ENCODE peak calls at places on chromosomes 7 and 10, in six cellular contexts. M, I, D, R, Q and H are unnamed samples.

GRCh38 chr10:76082956-76083355 is 651.5 kb downstream of the LRMDA start:
- DNase-seq in M (no peak), R (no peak), D (no peak), Q (no peak), I (peak; percentile 24), H (peak; percentile 17)

GRCh38 chr7:68925241-68925640 is 673.0 kb upstream of the AUTS2 start:
- DNase-seq in D (no peak), M (no peak), R (no peak), Q (no peak), I (no peak), H (no peak)

GRCh38 chr7:94656925-94657731 is 1.2 kb upstream of the SGCE start:
- DNase-seq in Q (peak; percentile 55), M (no peak), R (peak; percentile 5), I (no peak), D (no peak), H (peak; percentile 8)

GRCh38 chr10:1094112-1095057 is 38.2 kb downstream of the WDR37 start:
- DNase-seq in I (no peak), D (no peak), M (peak; percentile 3), R (no peak), Q (no peak), H (no peak)

GRCh38 chr10:99964791-99965190 is 45.0 kb downstream of the DNMBP start:
- DNase-seq in M (no peak), Q (peak; percentile 74), D (no peak), I (no peak), R (no peak), H (no peak)

GRCh38 chr7:117435475-117436043 is 8.3 kb upstream of the ASZ1 start:
- DNase-seq in M (peak; percentile 73), Q (no peak), D (no peak), I (no peak), R (no peak), H (no peak)

GRCh38 chr7:157549612-157550299 is 213.0 kb downstream of the DNAJB6 start:
- DNase-seq in R (no peak), D (no peak), M (no peak), I (no peak), Q (no peak), H (peak; percentile 52)

GRCh38 chr7:38975944-38976392 is 1.7 kb upstream of the POU6F2 start:
- DNase-seq in R (no peak), I (no peak), Q (no peak), D (no peak), M (no peak), H (no peak)

GRCh38 chr10:100996678-100997363 is 2.8 kb upstream of the LZTS2 start:
- DNase-seq in M (no peak), D (no peak), I (peak; percentile 57), Q (no peak), R (peak; percentile 39), H (peak; percentile 63)

GRCh38 chr10:130456616-130457015 is 320.4 kb downstream of the GLRX3 start:
- DNase-seq in I (no peak), D (no peak), Q (no peak), M (no peak), R (no peak), H (no peak)

GRCh38 chr7:33932221-33932620 is 26.9 kb downstream of the BMPER start:
- DNase-seq in D (no peak), I (no peak), R (no peak), Q (peak; percentile 6), M (no peak), H (no peak)
- H3K4me3 ChIP-seq in D (no peak overlapping the region), I (no peak overlapping the region), R (no peak overlapping the region), Q (peak overlapping the region; percentile 17), M (no peak overlapping the region), H (no peak overlapping the region)

GRCh38 chr10:42646692-42647640 is 8.6 kb upstream of the ZNF33B start:
- DNase-seq in Q (no peak), M (no peak), I (no peak), R (peak; percentile 93), D (no peak), H (no peak)

GRCh38 chr10:42646214-42646613 is 7.8 kb upstream of the ZNF33B start:
- DNase-seq in M (no peak), I (no peak), D (no peak), R (no peak), Q (no peak), H (no peak)

GRCh38 chr10:42648512-42648911 is 10.1 kb upstream of the ZNF33B start:
- DNase-seq in D (no peak), R (no peak), I (no peak), M (no peak), Q (no peak), H (no peak)

GRCh38 chr10:42640610-42641229 is 2.4 kb upstream of the ZNF33B start:
- DNase-seq in I (no peak), Q (no peak), D (no peak), M (no peak), R (no peak), H (no peak)

DNA sequence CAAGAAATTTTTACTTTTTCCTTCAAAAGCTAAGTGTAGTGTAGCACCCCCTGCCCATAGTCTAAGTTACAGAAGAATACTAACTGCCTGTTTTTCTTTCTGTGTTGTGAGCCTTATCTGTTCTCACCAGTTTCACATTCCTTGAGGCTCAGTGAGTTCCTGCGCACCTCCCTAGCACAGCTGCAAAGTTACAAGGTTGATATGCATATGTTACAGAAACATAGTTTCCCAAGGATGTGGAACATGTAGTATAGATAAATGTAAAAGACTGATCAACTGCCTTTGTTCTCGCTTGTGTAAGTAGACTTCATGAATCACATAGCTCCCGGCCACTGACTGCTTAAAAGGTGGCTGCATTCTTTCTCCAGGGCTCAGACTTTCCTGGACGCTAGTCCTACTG is 6.7 kb upstream of the ZNF33B start:
- DNase-seq in I (no peak), M (no peak), Q (peak; percentile 79), R (peak; percentile 88), D (no peak), H (no peak)
- TF ChIP-seq MYC in I (no peak), M (no peak), Q (no peak), R (peak; percentile 46), D (no peak), H (no peak)

GRCh38 chr7:134690016-134690415 is 43.4 kb downstream of the BPGM start:
- DNase-seq in M (no peak), R (no peak), D (no peak), I (no peak), Q (peak; percentile 56), H (peak; percentile 15)
- H3K4me3 ChIP-seq in M (no peak overlapping the region), R (no peak overlapping the region), D (no peak overlapping the region), I (no peak overlapping the region), Q (no peak overlapping the region), H (no peak overlapping the region)

DNA sequence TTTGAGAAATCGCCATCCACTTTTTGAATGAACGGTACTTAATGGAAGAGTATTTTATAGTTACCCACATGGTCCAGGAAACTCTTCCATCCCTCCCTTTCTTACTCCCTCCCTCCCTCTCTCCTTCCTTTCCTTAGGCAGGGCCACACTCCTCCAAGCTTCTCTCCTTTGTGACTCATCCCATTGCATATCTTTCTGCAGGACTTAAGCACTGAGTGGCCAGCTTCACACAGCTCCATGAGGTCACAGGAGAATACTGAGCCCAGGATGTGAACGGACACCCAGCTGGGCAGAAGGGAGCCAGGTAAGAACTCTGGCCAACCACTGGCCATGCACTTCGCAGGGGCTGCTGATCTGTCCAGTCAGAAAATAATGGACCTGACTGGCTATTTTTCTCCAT is 189.7 kb upstream of the ADCY1 start:
- DNase-seq in M (no peak), I (peak; percentile 52), Q (no peak), D (no peak), R (no peak), H (no peak)
- TF ChIP-seq MYC in M (no peak), I (no peak), Q (no peak), D (no peak), R (no peak), H (no peak)

GRCh38 chr7:55071411-55072188 is 52.8 kb downstream of the EGFR start:
- DNase-seq in D (no peak), R (no peak), M (no peak), Q (no peak), I (no peak), H (no peak)

GRCh38 chr7:55074008-55074499 is 55.2 kb downstream of the EGFR start:
- DNase-seq in Q (peak; percentile 32), R (peak; percentile 5), I (peak; percentile 93), M (peak; percentile 91), D (peak; percentile 44), H (no peak)

GRCh38 chr7:55072251-55072650 is 53.4 kb downstream of the EGFR start:
- DNase-seq in R (no peak), Q (no peak), M (no peak), D (no peak), I (no peak), H (no peak)

GRCh38 chr7:55070839-55071238 is 52.0 kb downstream of the EGFR start:
- DNase-seq in R (no peak), M (no peak), D (no peak), I (no peak), Q (no peak), H (no peak)

GRCh38 chr7:55073051-55073511 is 54.3 kb downstream of the EGFR start:
- DNase-seq in R (no peak), I (no peak), M (peak; percentile 90), Q (no peak), D (no peak), H (peak; percentile 67)
- H3K4me3 ChIP-seq in R (no peak overlapping the region), I (no peak overlapping the region), M (no peak overlapping the region), Q (no peak overlapping the region), D (no peak overlapping the region), H (no peak overlapping the region)

GRCh38 chr7:105024734-105025133 is 10.7 kb downstream of the KMT2E start:
- DNase-seq in R (no peak), I (no peak), Q (no peak), M (no peak), D (peak; percentile 35), H (no peak)
- TF ChIP-seq MYC in R (no peak), I (no peak), Q (no peak), M (no peak), D (no peak), H (no peak)

DNA sequence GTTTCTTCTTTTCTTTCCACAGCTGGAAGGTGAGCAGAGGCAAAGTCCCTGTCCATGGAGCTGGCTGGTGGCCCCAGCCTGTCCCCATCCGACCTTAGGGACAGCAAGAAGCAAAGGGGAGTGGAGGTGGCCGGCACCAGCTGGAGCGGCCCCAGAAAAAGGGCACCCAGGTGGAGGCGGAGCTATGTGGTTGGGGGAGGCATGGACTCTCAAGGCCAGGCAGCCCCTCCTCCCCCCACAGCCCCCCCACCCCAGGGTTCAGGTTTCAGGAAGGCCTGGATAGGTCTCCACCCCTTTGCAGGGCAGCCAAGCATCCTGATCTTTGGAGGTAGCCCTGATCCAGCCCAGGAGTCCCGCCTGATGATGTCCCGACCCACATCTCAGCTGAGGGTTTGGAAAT is at the start of gene SSC4D:
- DNase-seq in M (no peak), R (peak; percentile 70), D (peak; percentile 83), I (no peak), Q (no peak), H (no peak)
- H3K4me3 ChIP-seq in M (no peak within 1 kb of the TSS), R (no peak within 1 kb of the TSS), D (peak within 1 kb of the TSS; percentile 77), I (no peak within 1 kb of the TSS), Q (no peak within 1 kb of the TSS), H (no peak within 1 kb of the TSS)

DNA sequence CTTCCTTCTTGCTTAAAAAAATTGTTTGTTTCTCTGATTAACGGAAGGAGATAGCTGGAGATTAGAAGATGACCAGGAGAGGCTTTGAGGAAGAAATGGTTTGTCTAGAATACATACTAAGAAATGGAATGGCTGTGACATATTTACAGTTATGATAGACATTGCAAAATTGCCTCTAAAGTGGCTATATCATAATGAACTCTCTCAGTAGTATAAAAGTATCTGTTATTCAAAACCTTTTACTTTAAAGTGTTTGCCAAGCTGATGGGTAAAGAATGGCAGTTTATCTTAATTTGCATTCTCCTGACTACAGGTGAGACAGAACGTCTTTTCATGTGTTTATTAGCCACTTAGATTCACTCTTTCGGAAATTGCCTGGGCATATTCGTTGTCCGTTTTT is 28.7 kb downstream of the LRGUK start:
- DNase-seq in R (no peak), M (no peak), D (no peak), I (no peak), Q (no peak), H (no peak)
- TF ChIP-seq MYC in R (no peak), M (no peak), D (no peak), I (no peak), Q (no peak), H (no peak)

GRCh38 chr7:100584046-100584676 is 1.8 kb downstream of the LRCH4 start:
- DNase-seq in R (peak; percentile 50), D (no peak), M (no peak), I (no peak), Q (no peak), H (peak; percentile 83)
- H3K4me3 ChIP-seq in R (peak overlapping the region; percentile 75), D (peak overlapping the region; percentile 80), M (peak overlapping the region; percentile 83), I (peak overlapping the region; percentile 99), Q (peak overlapping the region; percentile 93), H (peak overlapping the region; percentile 93)